ENCODE peak calls at places on chromosome 3, in six cellular contexts. M, P, I, D, E and U are unnamed samples.

GRCh38 chr3:32551496-32551895 is 19.2 kb downstream of the DYNC1LI1 start:
- DNase-seq in E (no peak), D (no peak), I (no peak), M (no peak), P (no peak), U (no peak)

GRCh38 chr3:54283470-54283869 is 161.1 kb downstream of the CACNA2D3 start:
- DNase-seq in D (no peak), E (no peak), M (no peak), I (no peak), P (no peak), U (no peak)

GRCh38 chr3:65521032-65521431 is 517.7 kb downstream of the MAGI1 start:
- DNase-seq in P (no peak), D (no peak), E (no peak), I (peak; percentile 10), M (no peak), U (no peak)

GRCh38 chr3:134652409-134652831 is 1.6 kb upstream of the KY start:
- DNase-seq in E (peak; percentile 86), I (peak; percentile 13), P (no peak), M (peak; percentile 69), D (no peak), U (no peak)

GRCh38 chr3:81601707-81602305 is 159.6 kb downstream of the GBE1 start:
- DNase-seq in E (no peak), D (no peak), M (no peak), P (no peak), I (no peak), U (no peak)

GRCh38 chr3:66485291-66485968 is 15.4 kb downstream of the LRIG1 start:
- DNase-seq in M (no peak), D (no peak), P (no peak), E (peak; percentile 74), I (no peak), U (no peak)

GRCh38 chr3:194364652-194365434 is 4.7 kb downstream of the LRRC15 start:
- DNase-seq in I (peak; percentile 83), E (peak; percentile 94), D (no peak), P (no peak), M (peak; percentile 71), U (no peak)

GRCh38 chr3:61979645-61980430 is 393.5 kb downstream of the FEZF2 start:
- DNase-seq in D (no peak), M (no peak), I (no peak), E (peak; percentile 32), P (no peak), U (no peak)

GRCh38 chr3:99579246-99579645 is 59.1 kb upstream of the COL8A1 start:
- DNase-seq in P (no peak), D (no peak), E (peak; percentile 79), M (no peak), I (no peak), U (no peak)

GRCh38 chr3:111910806-111911205 is 51.7 kb downstream of the PHLDB2 start:
- DNase-seq in P (no peak), I (no peak), M (no peak), E (peak; percentile 91), D (no peak), U (no peak)